ENCODE peak calls at places on chromosomes 4 and X, in five cellular contexts. N is DND-41, V is mesenchymal stem cell, D is IMR-90, L is SK-N-MC. R is an unnamed sample.

GRCh38 chr4:184317234-184317918 is 99.7 kb upstream of the ENPP6 start:
- DNase-seq in V (peak), N (no peak), D (peak), L (no peak), R (no peak)

GRCh38 chr4:82515705-82516104 is 46.1 kb downstream of the TMEM150C start:
- DNase-seq in V (peak), D (peak), N (no peak), L (no peak), R (no peak)

GRCh38 chr4:4627906-4628305 is 86.1 kb upstream of the STX18 start:
- DNase-seq in L (no peak), V (no peak), D (no peak), N (no peak), R (no peak)

GRCh38 chr4:176587920-176588319 is 204.8 kb downstream of the VEGFC start:
- DNase-seq in L (no peak), D (peak), N (no peak), V (peak), R (no peak)

GRCh38 chrX:150032742-150033141 is 94.5 kb upstream of the EOLA2 start:
- DNase-seq in V (peak), D (peak), L (no peak), N (no peak), R (no peak)

GRCh38 chr4:142663828-142664227 is 182.3 kb downstream of the INPP4B start:
- DNase-seq in L (no peak), D (peak), V (no peak), N (no peak), R (no peak)

GRCh38 chrX:19065535-19065934 is 56.7 kb downstream of the ADGRG2 start:
- DNase-seq in D (no peak), V (no peak), L (no peak), N (no peak), R (no peak)

GRCh38 chr4:792729-793108 is 33.2 kb downstream of the CPLX1 start:
- DNase-seq in N (peak), D (no peak), L (no peak), V (no peak), R (peak)

GRCh38 chr4:146442801-146443200 is 78.9 kb downstream of the SLC10A7 start:
- DNase-seq in D (peak), N (no peak), V (peak), L (no peak), R (no peak)

GRCh38 chr4:109873791-109874514 is 26.0 kb downstream of the LRIT3 start:
- DNase-seq in D (peak), N (no peak), V (no peak), L (no peak), R (no peak)

GRCh38 chr4:104615496-104615895 is 120.8 kb upstream of the CXXC4 start:
- DNase-seq in V (no peak), L (no peak), N (no peak), D (no peak), R (no peak)

GRCh38 chrX:69149466-69150293 is 15.6 kb downstream of the PJA1 start:
- DNase-seq in D (no peak), L (no peak), N (no peak), V (no peak), R (no peak)

GRCh38 chr4:94516067-94516466 is 64.3 kb downstream of the PDLIM5 start:
- DNase-seq in D (peak), V (peak), L (no peak), N (no peak), R (no peak)

GRCh38 chr4:170827562-170828260 is 738.0 kb upstream of the AADAT start:
- DNase-seq in V (no peak), D (no peak), L (no peak), N (no peak), R (no peak)

GRCh38 chr4:153204247-153205027 is at the start of gene TRIM2:
- DNase-seq in N (no peak), D (peak), L (peak), V (peak), R (peak)

GRCh38 chr4:138186264-138186663 is 55.9 kb downstream of the SLC7A11 start:
- DNase-seq in N (no peak), D (no peak), V (no peak), L (no peak), R (no peak)

GRCh38 chrX:21383546-21383945 is 9.3 kb downstream of the CNKSR2 start:
- DNase-seq in N (no peak), L (no peak), D (no peak), V (no peak), R (no peak)

GRCh38 chrX:39859991-39860861 is 237.5 kb downstream of the BCOR start:
- DNase-seq in D (peak), V (peak), N (peak), L (no peak), R (peak)

GRCh38 chr4:16641971-16642370 is 256.5 kb downstream of the LDB2 start:
- DNase-seq in L (peak), N (no peak), D (peak), V (peak), R (no peak)

GRCh38 chr4:112379306-112379705 is 82.1 kb downstream of the ALPK1 start:
- DNase-seq in N (no peak), D (no peak), L (no peak), V (peak), R (no peak)

GRCh38 chrX:49977319-49978090 is 55.1 kb downstream of the CLCN5 start:
- DNase-seq in D (no peak), V (no peak), N (no peak), L (no peak), R (no peak)

GRCh38 chrX:88883205-88883604 is 136.2 kb downstream of the CPXCR1 start:
- DNase-seq in D (no peak), V (peak), N (no peak), L (no peak), R (no peak)

GRCh38 chr4:76211769-76212168 is 1.9 kb downstream of the SCARB2 start:
- DNase-seq in V (no peak), D (no peak), L (no peak), N (no peak), R (no peak)

GRCh38 chrX:124232523-124233201 is 99.8 kb upstream of the TEX13D start:
- DNase-seq in V (no peak), N (no peak), D (no peak), L (no peak), R (no peak)

GRCh38 chr4:80005863-80006262 is 67.2 kb downstream of the ANTXR2 start:
- DNase-seq in D (peak), L (no peak), V (peak), N (no peak), R (no peak)

GRCh38 chr4:150853882-150854281 is 161.2 kb downstream of the LRBA start:
- DNase-seq in N (no peak), D (no peak), L (no peak), V (no peak), R (no peak)

GRCh38 chr4:138162259-138162658 is 79.9 kb downstream of the SLC7A11 start:
- DNase-seq in N (no peak), L (no peak), V (no peak), D (no peak), R (no peak)

GRCh38 chrX:21985332-21985777 is 44.8 kb downstream of the SMS start:
- DNase-seq in N (peak), D (peak), V (peak), L (peak), R (peak)

GRCh38 chr4:72568959-72569718 is at the start of gene ADAMTS3:
- DNase-seq in N (peak), D (peak), V (peak), L (no peak), R (no peak)

GRCh38 chr4:172986114-172986513 is 182.5 kb upstream of the GALNT7 start:
- DNase-seq in N (no peak), V (no peak), D (no peak), L (no peak), R (no peak)

GRCh38 chrX:68944211-68944610 is 115.4 kb downstream of the EFNB1 start:
- DNase-seq in L (no peak), D (no peak), N (no peak), V (no peak), R (no peak)

DNA sequence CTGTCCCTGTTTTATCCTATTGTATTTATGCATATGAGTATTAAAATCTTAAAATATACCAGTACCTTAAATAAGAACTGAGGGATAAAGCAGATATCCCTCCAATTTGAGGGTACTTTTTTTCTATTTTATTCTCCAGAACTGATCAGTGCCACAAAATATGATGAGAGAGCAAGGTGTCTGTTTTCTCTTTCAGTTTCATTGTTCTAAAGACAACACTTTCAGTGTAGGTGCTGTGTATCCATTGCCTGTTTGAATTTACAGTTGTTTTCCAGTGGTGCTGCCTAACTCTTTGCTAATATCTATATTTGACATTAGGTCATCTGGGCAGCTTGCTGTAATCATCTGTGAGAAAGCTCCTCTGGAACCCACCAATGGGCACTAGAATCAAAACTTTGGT is 394.7 kb downstream of the IL1RAPL1 start:
- DNase-seq in D (no peak), V (no peak), N (no peak), L (no peak), R (no peak)
- H3K9ac ChIP-seq in D (no peak), V (no peak), N (no peak), L (no peak), R (no peak)

GRCh38 chrX:43882294-43882681 is at the start of gene MAOB:
- DNase-seq in L (no peak), V (no peak), D (no peak), N (no peak), R (no peak)
- H3K27ac ChIP-seq in L (no peak), V (no peak), D (no peak), N (no peak), R (no peak)

DNA sequence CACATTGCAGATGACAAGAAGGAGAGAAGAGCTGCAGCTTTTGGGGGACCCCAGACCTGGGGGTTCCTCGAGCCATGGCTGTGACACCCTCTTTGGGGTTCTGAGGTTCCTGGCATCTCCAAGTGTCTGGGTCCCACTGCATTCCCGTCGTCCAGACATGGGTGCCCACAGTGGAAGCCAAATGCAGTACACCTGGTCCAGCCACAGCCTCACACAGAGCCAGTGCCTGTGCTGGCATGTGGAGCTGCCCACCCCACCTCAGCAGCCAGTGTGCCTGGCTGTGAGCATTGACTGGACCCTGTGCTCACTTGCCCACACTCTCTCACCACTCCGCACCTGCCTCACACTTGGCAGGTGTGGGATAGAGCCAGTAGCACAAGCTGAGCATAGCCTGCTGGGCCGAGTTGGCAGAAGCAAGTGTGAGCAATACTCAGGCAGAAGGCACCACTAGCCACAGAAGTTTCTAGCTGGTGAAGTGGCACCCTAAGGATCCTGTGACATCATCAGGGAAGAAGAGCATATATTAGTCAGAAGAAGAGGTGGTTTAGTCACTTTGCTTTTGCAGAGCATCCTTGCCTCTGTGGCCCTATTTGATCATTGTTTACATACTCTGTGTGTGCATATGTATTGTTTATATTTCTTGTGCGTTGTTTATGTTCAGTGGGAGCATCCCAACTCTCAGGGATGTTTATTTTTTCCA is 65.0 kb upstream of the MAGEB2 start:
- DNase-seq in L (no peak), N (no peak), D (peak), V (peak), R (no peak)
- H3K9ac ChIP-seq in L (no peak), N (no peak), D (no peak), V (no peak), R (no peak)

DNA sequence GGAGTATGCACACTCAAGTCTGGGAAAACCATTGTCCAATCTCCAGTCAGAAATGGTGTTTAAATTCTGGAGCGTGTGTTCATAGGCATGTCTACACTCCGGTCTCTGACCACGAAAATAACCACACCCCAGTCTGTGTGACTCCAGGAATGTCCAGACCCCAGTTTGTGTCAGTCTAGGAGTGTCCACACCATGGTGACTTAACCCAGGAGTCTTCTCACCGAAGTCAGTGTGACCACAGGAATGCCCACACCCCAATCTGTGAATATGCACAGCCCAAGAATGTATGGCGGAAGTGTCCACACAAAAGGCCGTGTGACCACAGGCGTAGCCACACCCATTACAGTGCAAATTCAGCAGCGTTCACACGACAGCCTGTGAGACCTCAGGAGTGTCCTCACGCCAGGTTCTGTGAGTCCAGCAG is 11.4 kb downstream of the FTSJ1 start:
- DNase-seq in D (peak), V (peak), L (no peak), N (no peak), R (no peak)
- H3K27ac ChIP-seq in D (no peak), V (peak), L (no peak), N (no peak), R (no peak)

GRCh38 chr4:77305766-77306165 is 148.8 kb downstream of the CCNG2 start:
- DNase-seq in D (no peak), N (no peak), V (no peak), L (no peak), R (no peak)

GRCh38 chr4:77308843-77309242 is 151.8 kb downstream of the CCNG2 start:
- DNase-seq in L (no peak), N (no peak), D (peak), V (peak), R (peak)

GRCh38 chr4:77309496-77309895 is 152.5 kb downstream of the CCNG2 start:
- DNase-seq in N (no peak), D (no peak), V (no peak), L (no peak), R (no peak)

GRCh38 chr4:77310931-77311330 is 153.9 kb downstream of the CCNG2 start:
- DNase-seq in D (no peak), V (no peak), N (no peak), L (no peak), R (no peak)

GRCh38 chr4:77306496-77306895 is 149.5 kb downstream of the CCNG2 start:
- DNase-seq in D (no peak), N (no peak), L (no peak), V (no peak), R (no peak)
- H3K9ac ChIP-seq in D (no peak), N (no peak), L (no peak), V (no peak), R (no peak)

DNA sequence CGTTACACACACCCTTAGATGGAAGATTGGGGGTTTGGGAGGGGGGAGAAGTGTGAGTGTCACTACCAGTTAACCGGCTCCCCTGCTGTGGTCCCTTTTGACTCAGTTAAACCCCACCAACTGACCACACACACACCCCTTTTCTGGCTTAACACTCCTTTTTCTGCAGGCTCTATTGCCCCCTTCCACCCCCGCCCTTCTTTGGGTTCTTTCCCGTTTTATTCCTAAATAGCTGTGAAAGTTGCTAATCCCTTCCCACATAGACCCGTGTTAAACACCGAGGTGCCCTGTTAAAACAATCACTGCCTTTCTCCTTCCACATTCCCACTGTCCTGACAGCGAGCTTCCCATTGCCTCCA is 3.7 kb upstream of the NR3C2 start:
- DNase-seq in N (no peak), L (no peak), D (no peak), V (no peak), R (no peak)
- H3K27ac ChIP-seq in N (no peak), L (no peak), D (no peak), V (no peak), R (no peak)

R was measured in Karpas-422.